ENCODE peak calls at places on chromosomes 5 and 9, in nine cellular contexts. One of them, this sample, is unnamed.

GRCh38 chr5:152246401-152246800 is 158.7 kb downstream of the NMUR2 start:
- DNase-seq in A549: no peak
- DNase-seq in DMS153: no peak
- DNase-seq in endothelial cell: peak
- DNase-seq in sciatic nerve: no peak
- DNase-seq in GDM1: no peak
- DNase-seq in Kasumi-1: peak
- DNase-seq in cardiac fibroblast: peak
- DNase-seq in left ventricle myocardium superior: peak
- DNase-seq in this sample: peak

GRCh38 chr5:179301376-179301775 is 43.9 kb downstream of the ADAMTS2 start:
- DNase-seq in A549: no peak
- DNase-seq in DMS153: no peak
- DNase-seq in endothelial cell: no peak
- DNase-seq in sciatic nerve: no peak
- DNase-seq in GDM1: no peak
- DNase-seq in Kasumi-1: no peak
- DNase-seq in cardiac fibroblast: no peak
- DNase-seq in left ventricle myocardium superior: no peak
- DNase-seq in this sample: no peak

GRCh38 chr5:19531374-19531952 is 456.5 kb downstream of the CDH18 start:
- DNase-seq in A549: no peak
- DNase-seq in DMS153: peak
- DNase-seq in endothelial cell: no peak
- DNase-seq in sciatic nerve: no peak
- DNase-seq in GDM1: no peak
- DNase-seq in Kasumi-1: no peak
- DNase-seq in cardiac fibroblast: no peak
- DNase-seq in left ventricle myocardium superior: no peak
- DNase-seq in this sample: no peak

GRCh38 chr9:92480332-92480771 is 2.0 kb downstream of the ASPN start:
- DNase-seq in A549: no peak
- DNase-seq in DMS153: no peak
- DNase-seq in endothelial cell: no peak
- DNase-seq in sciatic nerve: no peak
- DNase-seq in GDM1: no peak
- DNase-seq in Kasumi-1: no peak
- DNase-seq in cardiac fibroblast: peak
- DNase-seq in left ventricle myocardium superior: no peak
- DNase-seq in this sample: no peak

GRCh38 chr9:126016579-126017290 is 269.6 kb downstream of the PBX3 start:
- DNase-seq in A549: no peak
- DNase-seq in DMS153: no peak
- DNase-seq in endothelial cell: no peak
- DNase-seq in sciatic nerve: no peak
- DNase-seq in GDM1: no peak
- DNase-seq in Kasumi-1: no peak
- DNase-seq in cardiac fibroblast: no peak
- DNase-seq in left ventricle myocardium superior: no peak
- DNase-seq in this sample: no peak

GRCh38 chr5:136066705-136067271 is 38.0 kb downstream of the TGFBI start:
- DNase-seq in A549: no peak
- DNase-seq in DMS153: no peak
- DNase-seq in endothelial cell: no peak
- DNase-seq in sciatic nerve: no peak
- DNase-seq in GDM1: no peak
- DNase-seq in Kasumi-1: no peak
- DNase-seq in cardiac fibroblast: peak
- DNase-seq in left ventricle myocardium superior: peak
- DNase-seq in this sample: no peak

GRCh38 chr5:96569770-96570169 is 92.4 kb upstream of the CAST start:
- DNase-seq in A549: no peak
- DNase-seq in DMS153: no peak
- DNase-seq in endothelial cell: no peak
- DNase-seq in sciatic nerve: no peak
- DNase-seq in GDM1: no peak
- DNase-seq in Kasumi-1: no peak
- DNase-seq in cardiac fibroblast: no peak
- DNase-seq in left ventricle myocardium superior: no peak
- DNase-seq in this sample: no peak

GRCh38 chr5:177545487-177546261 is 8.7 kb downstream of the FAM193B start:
- DNase-seq in A549: no peak
- DNase-seq in DMS153: no peak
- DNase-seq in endothelial cell: no peak
- DNase-seq in sciatic nerve: no peak
- DNase-seq in GDM1: no peak
- DNase-seq in Kasumi-1: no peak
- DNase-seq in cardiac fibroblast: peak
- DNase-seq in left ventricle myocardium superior: no peak
- DNase-seq in this sample: no peak

GRCh38 chr5:98372351-98372750 is 401.1 kb upstream of the RGMB start:
- DNase-seq in A549: no peak
- DNase-seq in DMS153: no peak
- DNase-seq in endothelial cell: no peak
- DNase-seq in sciatic nerve: no peak
- DNase-seq in GDM1: no peak
- DNase-seq in Kasumi-1: no peak
- DNase-seq in cardiac fibroblast: peak
- DNase-seq in left ventricle myocardium superior: no peak
- DNase-seq in this sample: no peak

GRCh38 chr5:17696625-17697024 is 62.4 kb downstream of the TAF11L14 start:
- DNase-seq in A549: no peak
- DNase-seq in DMS153: no peak
- DNase-seq in endothelial cell: no peak
- DNase-seq in sciatic nerve: no peak
- DNase-seq in GDM1: no peak
- DNase-seq in Kasumi-1: no peak
- DNase-seq in cardiac fibroblast: no peak
- DNase-seq in left ventricle myocardium superior: no peak
- DNase-seq in this sample: no peak

GRCh38 chr5:142697846-142698245 is 12.0 kb upstream of the FGF1 start:
- DNase-seq in A549: no peak
- DNase-seq in DMS153: no peak
- DNase-seq in endothelial cell: no peak
- DNase-seq in sciatic nerve: peak
- DNase-seq in GDM1: no peak
- DNase-seq in Kasumi-1: no peak
- DNase-seq in cardiac fibroblast: peak
- DNase-seq in left ventricle myocardium superior: peak
- DNase-seq in this sample: peak

GRCh38 chr5:172586118-172587060 is 54.7 kb upstream of the NEURL1B start:
- DNase-seq in A549: no peak
- DNase-seq in DMS153: no peak
- DNase-seq in endothelial cell: no peak
- DNase-seq in sciatic nerve: no peak
- DNase-seq in GDM1: no peak
- DNase-seq in Kasumi-1: no peak
- DNase-seq in cardiac fibroblast: no peak
- DNase-seq in left ventricle myocardium superior: peak
- DNase-seq in this sample: no peak

GRCh38 chr9:127396808-127397721 is at the start of gene SLC2A8:
- DNase-seq in A549: peak
- DNase-seq in DMS153: peak
- DNase-seq in endothelial cell: peak
- DNase-seq in sciatic nerve: peak
- DNase-seq in GDM1: peak
- DNase-seq in Kasumi-1: no peak
- DNase-seq in cardiac fibroblast: peak
- DNase-seq in left ventricle myocardium superior: peak
- DNase-seq in this sample: peak

GRCh38 chr5:131366428-131366827 is 102.6 kb downstream of the CDC42SE2 start:
- DNase-seq in A549: no peak
- DNase-seq in DMS153: no peak
- DNase-seq in endothelial cell: no peak
- DNase-seq in sciatic nerve: no peak
- DNase-seq in GDM1: no peak
- DNase-seq in Kasumi-1: no peak
- DNase-seq in cardiac fibroblast: no peak
- DNase-seq in left ventricle myocardium superior: no peak
- DNase-seq in this sample: no peak

GRCh38 chr5:68304421-68305052 is 89.0 kb downstream of the PIK3R1 start:
- DNase-seq in A549: no peak
- DNase-seq in DMS153: no peak
- DNase-seq in endothelial cell: no peak
- DNase-seq in sciatic nerve: no peak
- DNase-seq in GDM1: no peak
- DNase-seq in Kasumi-1: no peak
- DNase-seq in cardiac fibroblast: peak
- DNase-seq in left ventricle myocardium superior: no peak
- DNase-seq in this sample: no peak

GRCh38 chr5:116296335-116297072 is 211.7 kb downstream of the COMMD10 start:
- DNase-seq in A549: no peak
- DNase-seq in DMS153: no peak
- DNase-seq in endothelial cell: no peak
- DNase-seq in sciatic nerve: no peak
- DNase-seq in GDM1: no peak
- DNase-seq in Kasumi-1: no peak
- DNase-seq in cardiac fibroblast: no peak
- DNase-seq in left ventricle myocardium superior: no peak
- DNase-seq in this sample: no peak

GRCh38 chr9:106468431-106468830 is 394.5 kb upstream of the ZNF462 start:
- DNase-seq in A549: no peak
- DNase-seq in DMS153: no peak
- DNase-seq in endothelial cell: no peak
- DNase-seq in sciatic nerve: no peak
- DNase-seq in GDM1: no peak
- DNase-seq in Kasumi-1: no peak
- DNase-seq in cardiac fibroblast: no peak
- DNase-seq in left ventricle myocardium superior: no peak
- DNase-seq in this sample: no peak

GRCh38 chr5:173395257-173395932 is 67.2 kb upstream of the STC2 start:
- DNase-seq in A549: peak
- DNase-seq in DMS153: no peak
- DNase-seq in endothelial cell: no peak
- DNase-seq in sciatic nerve: no peak
- DNase-seq in GDM1: no peak
- DNase-seq in Kasumi-1: no peak
- DNase-seq in cardiac fibroblast: peak
- DNase-seq in left ventricle myocardium superior: no peak
- DNase-seq in this sample: peak